ENCODE peak calls at places on chromosomes 13 and 19, in five cellular contexts. G is mesenchymal stem cell; E is T-helper 2 cell; R is progenitor cell of endocrine pancreas; W is activated naive CD4-positive, alpha-beta T cell treated with anti-CD3 and anti-CD28 coated beads, Interleukin-2, amount 50 U/mL, for 72 hours. Q is an unnamed sample.

GRCh38 chr19:37977992-37978391 is 71.0 kb downstream of the SIPA1L3 start:
- DNase-seq in G (peak), E (no peak), R (no peak), W (no peak), Q (no peak)

GRCh38 chr19:6057651-6058365 is 52.5 kb downstream of the RFX2 start:
- DNase-seq in G (no peak), E (no peak), R (no peak), W (no peak), Q (no peak)

GRCh38 chr13:21164631-21165030 is 11.7 kb downstream of the SKA3 start:
- DNase-seq in G (no peak), E (no peak), R (no peak), W (no peak), Q (no peak)

GRCh38 chr13:73273737-73274136 is 214.9 kb downstream of the KLF5 start:
- DNase-seq in G (peak), E (no peak), R (no peak), W (no peak), Q (no peak)

GRCh38 chr19:35265126-35265995 is 3.4 kb upstream of the USF2 start:
- DNase-seq in G (no peak), E (no peak), R (peak), W (no peak), Q (no peak)

GRCh38 chr19:34645551-34645950 is 31.4 kb downstream of the SCGB2B2 start:
- DNase-seq in G (no peak), E (no peak), R (no peak), W (no peak), Q (no peak)

GRCh38 chr19:2974342-2974932 is 2.9 kb upstream of the TLE6 start:
- DNase-seq in G (peak), E (no peak), R (no peak), W (no peak), Q (no peak)

GRCh38 chr13:98810746-98811145 is 58.3 kb upstream of the SLC15A1 start:
- DNase-seq in G (no peak), E (no peak), R (no peak), W (no peak), Q (no peak)

GRCh38 chr19:16062789-16063188 is 13.5 kb upstream of the TPM4 start:
- DNase-seq in G (peak), E (peak), R (peak), W (peak), Q (no peak)